ENCODE peak calls at places on chromosomes 3 and 15, in four cellular contexts. Y, P, J and L are unnamed samples.

GRCh38 chr15:32818758-32819405 is 101.1 kb downstream of the GREM1 start:
- DNase-seq in P (peak), Y (no peak), J (peak), L (no peak)

GRCh38 chr3:172054115-172054764 is 14.9 kb downstream of the FNDC3B start:
- DNase-seq in Y (no peak), P (no peak), J (no peak), L (no peak)

GRCh38 chr3:50189989-50190388 is 1.4 kb upstream of the GNAT1 start:
- DNase-seq in P (no peak), Y (no peak), J (no peak), L (no peak)

GRCh38 chr3:4819294-4819693 is 159.9 kb upstream of the BHLHE40 start:
- DNase-seq in Y (no peak), P (no peak), J (no peak), L (no peak)

GRCh38 chr15:40982855-40983254 is 29.6 kb downstream of the CHAC1 start:
- DNase-seq in P (peak), Y (no peak), J (no peak), L (no peak)

GRCh38 chr3:77038928-77039605 is 832 bp upstream of the ROBO2 start:
- DNase-seq in Y (no peak), P (no peak), J (no peak), L (no peak)

GRCh38 chr3:31577232-31577631 is 44.5 kb downstream of the STT3B start:
- DNase-seq in P (no peak), Y (no peak), J (no peak), L (no peak)

GRCh38 chr15:101387591-101387990 is 92.5 kb upstream of the SNRPA1 start:
- DNase-seq in Y (no peak), P (no peak), J (no peak), L (no peak)

GRCh38 chr3:157089455-157090221 is 70.3 kb downstream of the CCNL1 start:
- DNase-seq in J (no peak), P (no peak), Y (no peak), L (no peak)